ENCODE peak calls at places on chromosomes 6 and 20, in nine cellular contexts. One of them, this sample, is unnamed.

GRCh38 chr6:105270511-105270910 is 90.7 kb upstream of the POPDC3 start:
- DNase-seq in occipital lobe: no peak
- DNase-seq in NCI-H2081: no peak
- DNase-seq in substantia nigra: no peak
- DNase-seq in NB4: no peak
- DNase-seq in H1: no peak
- DNase-seq in heart left ventricle: no peak
- DNase-seq in activated CD8-positive, alpha-beta memory T cell treated with anti-CD3 and anti-CD28 coated beads, Interleukin-2, amount 50 U/mL, for 48 hours: no peak
- DNase-seq in CD8-positive, alpha-beta memory T cell: no peak
- DNase-seq in this sample: no peak

GRCh38 chr20:9353916-9354276 is 160.5 kb upstream of the LAMP5 start:
- DNase-seq in occipital lobe: no peak
- DNase-seq in NCI-H2081: no peak
- DNase-seq in substantia nigra: no peak
- DNase-seq in NB4: no peak
- DNase-seq in H1: no peak
- DNase-seq in heart left ventricle: no peak
- DNase-seq in activated CD8-positive, alpha-beta memory T cell treated with anti-CD3 and anti-CD28 coated beads, Interleukin-2, amount 50 U/mL, for 48 hours: no peak
- DNase-seq in CD8-positive, alpha-beta memory T cell: no peak
- DNase-seq in this sample: no peak

GRCh38 chr6:109503327-109504224 is 20.6 kb upstream of the ZBTB24 start:
- DNase-seq in occipital lobe: no peak
- DNase-seq in NCI-H2081: peak
- DNase-seq in substantia nigra: no peak
- DNase-seq in NB4: peak
- DNase-seq in H1: no peak
- DNase-seq in heart left ventricle: no peak
- DNase-seq in activated CD8-positive, alpha-beta memory T cell treated with anti-CD3 and anti-CD28 coated beads, Interleukin-2, amount 50 U/mL, for 48 hours: no peak
- DNase-seq in CD8-positive, alpha-beta memory T cell: no peak
- DNase-seq in this sample: no peak

GRCh38 chr20:10200329-10200728 is 18.3 kb upstream of the SNAP25 start:
- DNase-seq in occipital lobe: no peak
- DNase-seq in NCI-H2081: no peak
- DNase-seq in substantia nigra: no peak
- DNase-seq in NB4: no peak
- DNase-seq in H1: no peak
- DNase-seq in heart left ventricle: no peak
- DNase-seq in activated CD8-positive, alpha-beta memory T cell treated with anti-CD3 and anti-CD28 coated beads, Interleukin-2, amount 50 U/mL, for 48 hours: no peak
- DNase-seq in CD8-positive, alpha-beta memory T cell: no peak
- DNase-seq in this sample: no peak

GRCh38 chr20:48563191-48563884 is 264.5 kb downstream of the PREX1 start:
- DNase-seq in occipital lobe: no peak
- DNase-seq in NCI-H2081: no peak
- DNase-seq in substantia nigra: no peak
- DNase-seq in NB4: no peak
- DNase-seq in H1: no peak
- DNase-seq in heart left ventricle: no peak
- DNase-seq in activated CD8-positive, alpha-beta memory T cell treated with anti-CD3 and anti-CD28 coated beads, Interleukin-2, amount 50 U/mL, for 48 hours: no peak
- DNase-seq in CD8-positive, alpha-beta memory T cell: no peak
- DNase-seq in this sample: no peak

GRCh38 chr6:81589465-81590313 is 162.8 kb downstream of the TENT5A start:
- DNase-seq in occipital lobe: no peak
- DNase-seq in NCI-H2081: no peak
- DNase-seq in substantia nigra: no peak
- DNase-seq in NB4: peak
- DNase-seq in H1: no peak
- DNase-seq in heart left ventricle: no peak
- DNase-seq in activated CD8-positive, alpha-beta memory T cell treated with anti-CD3 and anti-CD28 coated beads, Interleukin-2, amount 50 U/mL, for 48 hours: no peak
- DNase-seq in CD8-positive, alpha-beta memory T cell: no peak
- DNase-seq in this sample: no peak

GRCh38 chr20:49275634-49276033 is 2.2 kb downstream of the ZNFX1 start:
- DNase-seq in occipital lobe: no peak
- DNase-seq in NCI-H2081: no peak
- DNase-seq in substantia nigra: no peak
- DNase-seq in NB4: no peak
- DNase-seq in H1: no peak
- DNase-seq in heart left ventricle: no peak
- DNase-seq in activated CD8-positive, alpha-beta memory T cell treated with anti-CD3 and anti-CD28 coated beads, Interleukin-2, amount 50 U/mL, for 48 hours: peak
- DNase-seq in CD8-positive, alpha-beta memory T cell: no peak
- DNase-seq in this sample: no peak

GRCh38 chr6:75463896-75464295 is 29.7 kb downstream of the FILIP1 start:
- DNase-seq in occipital lobe: no peak
- DNase-seq in NCI-H2081: no peak
- DNase-seq in substantia nigra: no peak
- DNase-seq in NB4: no peak
- DNase-seq in H1: no peak
- DNase-seq in heart left ventricle: no peak
- DNase-seq in activated CD8-positive, alpha-beta memory T cell treated with anti-CD3 and anti-CD28 coated beads, Interleukin-2, amount 50 U/mL, for 48 hours: no peak
- DNase-seq in CD8-positive, alpha-beta memory T cell: no peak
- DNase-seq in this sample: no peak

GRCh38 chr20:57659789-57660509 is 39.7 kb upstream of the ZBP1 start:
- DNase-seq in occipital lobe: no peak
- DNase-seq in NCI-H2081: no peak
- DNase-seq in substantia nigra: no peak
- DNase-seq in NB4: no peak
- DNase-seq in H1: no peak
- DNase-seq in heart left ventricle: peak
- DNase-seq in activated CD8-positive, alpha-beta memory T cell treated with anti-CD3 and anti-CD28 coated beads, Interleukin-2, amount 50 U/mL, for 48 hours: peak
- DNase-seq in CD8-positive, alpha-beta memory T cell: no peak
- DNase-seq in this sample: no peak

GRCh38 chr6:159983641-159984080 is 14.8 kb downstream of the IGF2R start:
- DNase-seq in occipital lobe: no peak
- DNase-seq in NCI-H2081: no peak
- DNase-seq in substantia nigra: no peak
- DNase-seq in NB4: peak
- DNase-seq in H1: no peak
- DNase-seq in heart left ventricle: no peak
- DNase-seq in activated CD8-positive, alpha-beta memory T cell treated with anti-CD3 and anti-CD28 coated beads, Interleukin-2, amount 50 U/mL, for 48 hours: no peak
- DNase-seq in CD8-positive, alpha-beta memory T cell: no peak
- DNase-seq in this sample: no peak

GRCh38 chr20:52799130-52799529 is 173.0 kb upstream of the TSHZ2 start:
- DNase-seq in occipital lobe: no peak
- DNase-seq in NCI-H2081: no peak
- DNase-seq in substantia nigra: no peak
- DNase-seq in NB4: no peak
- DNase-seq in H1: no peak
- DNase-seq in heart left ventricle: no peak
- DNase-seq in activated CD8-positive, alpha-beta memory T cell treated with anti-CD3 and anti-CD28 coated beads, Interleukin-2, amount 50 U/mL, for 48 hours: no peak
- DNase-seq in CD8-positive, alpha-beta memory T cell: no peak
- DNase-seq in this sample: no peak

GRCh38 chr6:36622901-36623546 is 28.9 kb downstream of the SRSF3 start:
- DNase-seq in occipital lobe: no peak
- DNase-seq in NCI-H2081: no peak
- DNase-seq in substantia nigra: no peak
- DNase-seq in NB4: no peak
- DNase-seq in H1: no peak
- DNase-seq in heart left ventricle: no peak
- DNase-seq in activated CD8-positive, alpha-beta memory T cell treated with anti-CD3 and anti-CD28 coated beads, Interleukin-2, amount 50 U/mL, for 48 hours: no peak
- DNase-seq in CD8-positive, alpha-beta memory T cell: no peak
- DNase-seq in this sample: no peak

GRCh38 chr6:122491915-122492537 is 20.4 kb upstream of the SERINC1 start:
- DNase-seq in occipital lobe: peak
- DNase-seq in NCI-H2081: peak
- DNase-seq in substantia nigra: peak
- DNase-seq in NB4: peak
- DNase-seq in H1: no peak
- DNase-seq in heart left ventricle: peak
- DNase-seq in activated CD8-positive, alpha-beta memory T cell treated with anti-CD3 and anti-CD28 coated beads, Interleukin-2, amount 50 U/mL, for 48 hours: peak
- DNase-seq in CD8-positive, alpha-beta memory T cell: peak
- DNase-seq in this sample: peak

GRCh38 chr6:51489133-51489532 is 598.3 kb downstream of the PKHD1 start:
- DNase-seq in occipital lobe: no peak
- DNase-seq in NCI-H2081: no peak
- DNase-seq in substantia nigra: no peak
- DNase-seq in NB4: no peak
- DNase-seq in H1: no peak
- DNase-seq in heart left ventricle: no peak
- DNase-seq in activated CD8-positive, alpha-beta memory T cell treated with anti-CD3 and anti-CD28 coated beads, Interleukin-2, amount 50 U/mL, for 48 hours: no peak
- DNase-seq in CD8-positive, alpha-beta memory T cell: no peak
- DNase-seq in this sample: no peak

GRCh38 chr20:53447271-53447670 is 146.4 kb downstream of the ZNF217 start:
- DNase-seq in occipital lobe: no peak
- DNase-seq in NCI-H2081: no peak
- DNase-seq in substantia nigra: no peak
- DNase-seq in NB4: peak
- DNase-seq in H1: no peak
- DNase-seq in heart left ventricle: no peak
- DNase-seq in activated CD8-positive, alpha-beta memory T cell treated with anti-CD3 and anti-CD28 coated beads, Interleukin-2, amount 50 U/mL, for 48 hours: no peak
- DNase-seq in CD8-positive, alpha-beta memory T cell: no peak
- DNase-seq in this sample: no peak

GRCh38 chr6:36805107-36805797 is 34.0 kb downstream of the CPNE5 start:
- DNase-seq in occipital lobe: no peak
- DNase-seq in NCI-H2081: no peak
- DNase-seq in substantia nigra: no peak
- DNase-seq in NB4: no peak
- DNase-seq in H1: no peak
- DNase-seq in heart left ventricle: no peak
- DNase-seq in activated CD8-positive, alpha-beta memory T cell treated with anti-CD3 and anti-CD28 coated beads, Interleukin-2, amount 50 U/mL, for 48 hours: no peak
- DNase-seq in CD8-positive, alpha-beta memory T cell: no peak
- DNase-seq in this sample: no peak

GRCh38 chr20:9092101-9092500 is 23.2 kb downstream of the PLCB4 start:
- DNase-seq in occipital lobe: no peak
- DNase-seq in NCI-H2081: no peak
- DNase-seq in substantia nigra: no peak
- DNase-seq in NB4: no peak
- DNase-seq in H1: no peak
- DNase-seq in heart left ventricle: no peak
- DNase-seq in activated CD8-positive, alpha-beta memory T cell treated with anti-CD3 and anti-CD28 coated beads, Interleukin-2, amount 50 U/mL, for 48 hours: no peak
- DNase-seq in CD8-positive, alpha-beta memory T cell: no peak
- DNase-seq in this sample: no peak

GRCh38 chr6:144659202-144659731 is 374.1 kb downstream of the UTRN start:
- DNase-seq in occipital lobe: no peak
- DNase-seq in NCI-H2081: peak
- DNase-seq in substantia nigra: no peak
- DNase-seq in NB4: peak
- DNase-seq in H1: no peak
- DNase-seq in heart left ventricle: no peak
- DNase-seq in activated CD8-positive, alpha-beta memory T cell treated with anti-CD3 and anti-CD28 coated beads, Interleukin-2, amount 50 U/mL, for 48 hours: no peak
- DNase-seq in CD8-positive, alpha-beta memory T cell: no peak
- DNase-seq in this sample: no peak

GRCh38 chr6:22958677-22959076 is 389.3 kb downstream of the HDGFL1 start:
- DNase-seq in occipital lobe: no peak
- DNase-seq in NCI-H2081: no peak
- DNase-seq in substantia nigra: no peak
- DNase-seq in NB4: no peak
- DNase-seq in H1: no peak
- DNase-seq in heart left ventricle: no peak
- DNase-seq in activated CD8-positive, alpha-beta memory T cell treated with anti-CD3 and anti-CD28 coated beads, Interleukin-2, amount 50 U/mL, for 48 hours: no peak
- DNase-seq in CD8-positive, alpha-beta memory T cell: no peak
- DNase-seq in this sample: no peak

GRCh38 chr20:59195316-59195993 is 31.8 kb downstream of the ZNF831 start:
- DNase-seq in occipital lobe: no peak
- DNase-seq in NCI-H2081: no peak
- DNase-seq in substantia nigra: no peak
- DNase-seq in NB4: no peak
- DNase-seq in H1: no peak
- DNase-seq in heart left ventricle: no peak
- DNase-seq in activated CD8-positive, alpha-beta memory T cell treated with anti-CD3 and anti-CD28 coated beads, Interleukin-2, amount 50 U/mL, for 48 hours: peak
- DNase-seq in CD8-positive, alpha-beta memory T cell: no peak
- DNase-seq in this sample: no peak

GRCh38 chr6:110357696-110358535 is at the start of gene METTL24:
- DNase-seq in occipital lobe: no peak
- DNase-seq in NCI-H2081: peak
- DNase-seq in substantia nigra: no peak
- DNase-seq in NB4: peak
- DNase-seq in H1: no peak
- DNase-seq in heart left ventricle: no peak
- DNase-seq in activated CD8-positive, alpha-beta memory T cell treated with anti-CD3 and anti-CD28 coated beads, Interleukin-2, amount 50 U/mL, for 48 hours: peak
- DNase-seq in CD8-positive, alpha-beta memory T cell: no peak
- DNase-seq in this sample: no peak

GRCh38 chr6:147063469-147064031 is 140.7 kb upstream of the STXBP5 start:
- DNase-seq in occipital lobe: no peak
- DNase-seq in NCI-H2081: no peak
- DNase-seq in substantia nigra: no peak
- DNase-seq in NB4: no peak
- DNase-seq in H1: no peak
- DNase-seq in heart left ventricle: no peak
- DNase-seq in activated CD8-positive, alpha-beta memory T cell treated with anti-CD3 and anti-CD28 coated beads, Interleukin-2, amount 50 U/mL, for 48 hours: no peak
- DNase-seq in CD8-positive, alpha-beta memory T cell: no peak
- DNase-seq in this sample: no peak

GRCh38 chr6:35568967-35569606 is 56.4 kb upstream of the TULP1 start:
- DNase-seq in occipital lobe: no peak
- DNase-seq in NCI-H2081: no peak
- DNase-seq in substantia nigra: peak
- DNase-seq in NB4: peak
- DNase-seq in H1: no peak
- DNase-seq in heart left ventricle: peak
- DNase-seq in activated CD8-positive, alpha-beta memory T cell treated with anti-CD3 and anti-CD28 coated beads, Interleukin-2, amount 50 U/mL, for 48 hours: peak
- DNase-seq in CD8-positive, alpha-beta memory T cell: no peak
- DNase-seq in this sample: no peak

GRCh38 chr20:44295995-44296394 is 15.0 kb downstream of the FITM2 start:
- DNase-seq in occipital lobe: no peak
- DNase-seq in NCI-H2081: peak
- DNase-seq in substantia nigra: no peak
- DNase-seq in NB4: no peak
- DNase-seq in H1: no peak
- DNase-seq in heart left ventricle: peak
- DNase-seq in activated CD8-positive, alpha-beta memory T cell treated with anti-CD3 and anti-CD28 coated beads, Interleukin-2, amount 50 U/mL, for 48 hours: no peak
- DNase-seq in CD8-positive, alpha-beta memory T cell: no peak
- DNase-seq in this sample: no peak

GRCh38 chr6:110476046-110476849 is at the start of gene SLC22A16:
- DNase-seq in occipital lobe: no peak
- DNase-seq in NCI-H2081: no peak
- DNase-seq in substantia nigra: no peak
- DNase-seq in NB4: peak
- DNase-seq in H1: no peak
- DNase-seq in heart left ventricle: no peak
- DNase-seq in activated CD8-positive, alpha-beta memory T cell treated with anti-CD3 and anti-CD28 coated beads, Interleukin-2, amount 50 U/mL, for 48 hours: no peak
- DNase-seq in CD8-positive, alpha-beta memory T cell: no peak
- DNase-seq in this sample: no peak

GRCh38 chr6:69290116-69290515 is 506.7 kb downstream of the LMBRD1 start:
- DNase-seq in occipital lobe: no peak
- DNase-seq in NCI-H2081: no peak
- DNase-seq in substantia nigra: no peak
- DNase-seq in NB4: no peak
- DNase-seq in H1: no peak
- DNase-seq in heart left ventricle: no peak
- DNase-seq in activated CD8-positive, alpha-beta memory T cell treated with anti-CD3 and anti-CD28 coated beads, Interleukin-2, amount 50 U/mL, for 48 hours: no peak
- DNase-seq in CD8-positive, alpha-beta memory T cell: no peak
- DNase-seq in this sample: no peak

GRCh38 chr20:39795401-39796272 is 833.5 kb downstream of the DHX35 start:
- DNase-seq in occipital lobe: no peak
- DNase-seq in NCI-H2081: no peak
- DNase-seq in substantia nigra: no peak
- DNase-seq in NB4: no peak
- DNase-seq in H1: no peak
- DNase-seq in heart left ventricle: no peak
- DNase-seq in activated CD8-positive, alpha-beta memory T cell treated with anti-CD3 and anti-CD28 coated beads, Interleukin-2, amount 50 U/mL, for 48 hours: no peak
- DNase-seq in CD8-positive, alpha-beta memory T cell: no peak
- DNase-seq in this sample: no peak

GRCh38 chr20:23350855-23351838 is 556 bp downstream of the NXT1 start:
- DNase-seq in occipital lobe: no peak
- DNase-seq in NCI-H2081: peak
- DNase-seq in substantia nigra: peak
- DNase-seq in NB4: peak
- DNase-seq in H1: no peak
- DNase-seq in heart left ventricle: peak
- DNase-seq in activated CD8-positive, alpha-beta memory T cell treated with anti-CD3 and anti-CD28 coated beads, Interleukin-2, amount 50 U/mL, for 48 hours: peak
- DNase-seq in CD8-positive, alpha-beta memory T cell: peak
- DNase-seq in this sample: peak

GRCh38 chr20:41854765-41855164 is 236.6 kb upstream of the CHD6 start:
- DNase-seq in occipital lobe: no peak
- DNase-seq in NCI-H2081: no peak
- DNase-seq in substantia nigra: no peak
- DNase-seq in NB4: peak
- DNase-seq in H1: no peak
- DNase-seq in heart left ventricle: no peak
- DNase-seq in activated CD8-positive, alpha-beta memory T cell treated with anti-CD3 and anti-CD28 coated beads, Interleukin-2, amount 50 U/mL, for 48 hours: no peak
- DNase-seq in CD8-positive, alpha-beta memory T cell: no peak
- DNase-seq in this sample: no peak

GRCh38 chr6:166942393-166943168 is 13.8 kb downstream of the RNASET2 start:
- DNase-seq in occipital lobe: no peak
- DNase-seq in NCI-H2081: no peak
- DNase-seq in substantia nigra: no peak
- DNase-seq in NB4: peak
- DNase-seq in H1: no peak
- DNase-seq in heart left ventricle: no peak
- DNase-seq in activated CD8-positive, alpha-beta memory T cell treated with anti-CD3 and anti-CD28 coated beads, Interleukin-2, amount 50 U/mL, for 48 hours: peak
- DNase-seq in CD8-positive, alpha-beta memory T cell: no peak
- DNase-seq in this sample: no peak

GRCh38 chr6:96604420-96604819 is 41.5 kb downstream of the FHL5 start:
- DNase-seq in occipital lobe: no peak
- DNase-seq in NCI-H2081: no peak
- DNase-seq in substantia nigra: no peak
- DNase-seq in NB4: no peak
- DNase-seq in H1: no peak
- DNase-seq in heart left ventricle: no peak
- DNase-seq in activated CD8-positive, alpha-beta memory T cell treated with anti-CD3 and anti-CD28 coated beads, Interleukin-2, amount 50 U/mL, for 48 hours: no peak
- DNase-seq in CD8-positive, alpha-beta memory T cell: no peak
- DNase-seq in this sample: no peak

This sample was measured in effector memory CD4-positive, alpha-beta T cell.